ENCODE peak calls at places on chromosomes 16 and 17, in seven cellular contexts. One of them, this sample, is unnamed.

GRCh38 chr16:17467923-17468540 is 2.7 kb downstream of the XYLT1 start:
- DNase-seq in heart left ventricle: peak; percentile 65
- DNase-seq in spleen: peak; percentile 81
- DNase-seq in endothelial cell of umbilical vein: no peak
- DNase-seq in adrenal gland: peak; percentile 67
- DNase-seq in A549: peak; percentile 29
- DNase-seq in transverse colon: peak; percentile 80
- DNase-seq in this sample: peak; percentile 76

GRCh38 chr17:27631409-27631755 is 394 bp downstream of the LGALS9 start:
- DNase-seq in heart left ventricle: no peak
- DNase-seq in spleen: no peak
- DNase-seq in endothelial cell of umbilical vein: no peak
- DNase-seq in adrenal gland: peak; percentile 28
- DNase-seq in A549: no peak
- DNase-seq in transverse colon: no peak
- DNase-seq in this sample: peak; percentile 20

GRCh38 chr17:79809530-79810137 is 12.8 kb upstream of the CBX8 start:
- DNase-seq in heart left ventricle: no peak
- DNase-seq in spleen: no peak
- DNase-seq in endothelial cell of umbilical vein: no peak
- DNase-seq in adrenal gland: no peak
- DNase-seq in A549: no peak
- DNase-seq in transverse colon: peak; percentile 53
- DNase-seq in this sample: no peak

GRCh38 chr16:50309527-50310307 is 43.4 kb downstream of the ADCY7 start:
- DNase-seq in heart left ventricle: no peak
- DNase-seq in spleen: peak; percentile 62
- DNase-seq in endothelial cell of umbilical vein: no peak
- DNase-seq in adrenal gland: no peak
- DNase-seq in A549: no peak
- DNase-seq in transverse colon: no peak
- DNase-seq in this sample: peak; percentile 66

GRCh38 chr16:66035096-66035495 is 331.4 kb upstream of the CDH5 start:
- DNase-seq in heart left ventricle: no peak
- DNase-seq in spleen: no peak
- DNase-seq in endothelial cell of umbilical vein: no peak
- DNase-seq in adrenal gland: no peak
- DNase-seq in A549: no peak
- DNase-seq in transverse colon: no peak
- DNase-seq in this sample: no peak

GRCh38 chr16:88515405-88515804 is 54.8 kb upstream of the ZC3H18 start:
- DNase-seq in heart left ventricle: no peak
- DNase-seq in spleen: no peak
- DNase-seq in endothelial cell of umbilical vein: no peak
- DNase-seq in adrenal gland: no peak
- DNase-seq in A549: no peak
- DNase-seq in transverse colon: no peak
- DNase-seq in this sample: no peak

GRCh38 chr17:70168044-70168978 is 1.0 kb upstream of the KCNJ2 start:
- DNase-seq in heart left ventricle: peak; percentile 78
- DNase-seq in spleen: peak; percentile 88
- DNase-seq in endothelial cell of umbilical vein: peak; percentile 96
- DNase-seq in adrenal gland: peak; percentile 54
- DNase-seq in A549: peak; percentile 80
- DNase-seq in transverse colon: peak; percentile 80
- DNase-seq in this sample: peak; percentile 20

GRCh38 chr16:29664133-29664912 is 1.3 kb downstream of the SPN start:
- DNase-seq in heart left ventricle: no peak
- DNase-seq in spleen: peak; percentile 89
- DNase-seq in endothelial cell of umbilical vein: no peak
- DNase-seq in adrenal gland: no peak
- DNase-seq in A549: no peak
- DNase-seq in transverse colon: peak; percentile 32
- DNase-seq in this sample: peak; percentile 90

GRCh38 chr17:31390426-31390747 is 1.1 kb upstream of the RAB11FIP4 start:
- DNase-seq in heart left ventricle: no peak
- DNase-seq in spleen: no peak
- DNase-seq in endothelial cell of umbilical vein: no peak
- DNase-seq in adrenal gland: no peak
- DNase-seq in A549: no peak
- DNase-seq in transverse colon: no peak
- DNase-seq in this sample: no peak

GRCh38 chr17:44787271-44787940 is 28.6 kb downstream of the ADAM11 start:
- DNase-seq in heart left ventricle: no peak
- DNase-seq in spleen: peak; percentile 64
- DNase-seq in endothelial cell of umbilical vein: no peak
- DNase-seq in adrenal gland: no peak
- DNase-seq in A549: no peak
- DNase-seq in transverse colon: no peak
- DNase-seq in this sample: no peak

GRCh38 chr17:41849251-41849990 is 11.8 kb downstream of the KLHL10 start:
- DNase-seq in heart left ventricle: no peak
- DNase-seq in spleen: no peak
- DNase-seq in endothelial cell of umbilical vein: no peak
- DNase-seq in adrenal gland: no peak
- DNase-seq in A549: no peak
- DNase-seq in transverse colon: no peak
- DNase-seq in this sample: no peak

GRCh38 chr17:41848788-41849187 is 11.2 kb downstream of the KLHL10 start:
- DNase-seq in heart left ventricle: no peak
- DNase-seq in spleen: no peak
- DNase-seq in endothelial cell of umbilical vein: no peak
- DNase-seq in adrenal gland: no peak
- DNase-seq in A549: no peak
- DNase-seq in transverse colon: no peak
- DNase-seq in this sample: no peak

DNA sequence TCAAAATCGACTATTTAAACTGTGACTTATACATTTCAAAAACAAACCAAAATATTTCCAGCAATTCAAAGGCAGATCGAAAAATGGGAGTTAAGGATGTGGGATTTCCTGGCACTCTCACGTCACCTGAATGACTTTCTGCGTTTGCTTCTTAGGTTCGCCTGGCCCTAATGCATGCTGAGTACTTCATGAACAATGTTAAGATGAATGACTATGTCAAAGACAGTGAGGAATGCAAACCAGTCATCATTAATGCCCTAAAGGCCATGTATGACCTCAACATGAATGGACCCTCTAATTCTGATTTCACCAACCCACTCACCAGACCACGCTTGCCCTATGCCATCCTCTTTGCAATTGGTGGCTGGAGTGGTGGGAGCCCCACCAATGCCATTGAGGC is 7.3 kb downstream of the KLHL10 start:
- DNase-seq in heart left ventricle: no peak
- DNase-seq in spleen: no peak
- DNase-seq in endothelial cell of umbilical vein: no peak
- DNase-seq in adrenal gland: no peak
- DNase-seq in A549: no peak
- DNase-seq in transverse colon: no peak
- DNase-seq in this sample: no peak
- H3K4me3 ChIP-seq in heart left ventricle: no peak overlapping the region
- H3K4me3 ChIP-seq in spleen: no peak overlapping the region
- H3K4me3 ChIP-seq in endothelial cell of umbilical vein: no peak overlapping the region
- H3K4me3 ChIP-seq in adrenal gland: no peak overlapping the region
- H3K4me3 ChIP-seq in A549: no peak overlapping the region
- H3K4me3 ChIP-seq in transverse colon: no peak overlapping the region
- H3K4me3 ChIP-seq in this sample: no peak overlapping the region

GRCh38 chr16:75308011-75308410 is 56.6 kb upstream of the BCAR1 start:
- DNase-seq in heart left ventricle: no peak
- DNase-seq in spleen: no peak
- DNase-seq in endothelial cell of umbilical vein: no peak
- DNase-seq in adrenal gland: no peak
- DNase-seq in A549: no peak
- DNase-seq in transverse colon: no peak
- DNase-seq in this sample: no peak
- TF ChIP-seq POLR2A in heart left ventricle: no peak
- TF ChIP-seq POLR2A in spleen: no peak
- TF ChIP-seq POLR2A in endothelial cell of umbilical vein: no peak
- TF ChIP-seq POLR2A in adrenal gland: no peak
- TF ChIP-seq POLR2A in A549: no peak
- TF ChIP-seq POLR2A in transverse colon: no peak
- TF ChIP-seq POLR2A in this sample: no peak

GRCh38 chr17:42761638-42762037 is 611 bp downstream of the RAMP2 start:
- DNase-seq in heart left ventricle: no peak
- DNase-seq in spleen: no peak
- DNase-seq in endothelial cell of umbilical vein: no peak
- DNase-seq in adrenal gland: no peak
- DNase-seq in A549: no peak
- DNase-seq in transverse colon: no peak
- DNase-seq in this sample: no peak
- H3K4me3 ChIP-seq in heart left ventricle: peak overlapping the region; percentile 81
- H3K4me3 ChIP-seq in spleen: peak overlapping the region; percentile 43
- H3K4me3 ChIP-seq in endothelial cell of umbilical vein: no peak overlapping the region
- H3K4me3 ChIP-seq in adrenal gland: no peak overlapping the region
- H3K4me3 ChIP-seq in A549: peak overlapping the region; percentile 56
- H3K4me3 ChIP-seq in transverse colon: peak overlapping the region; percentile 62
- H3K4me3 ChIP-seq in this sample: no peak overlapping the region

DNA sequence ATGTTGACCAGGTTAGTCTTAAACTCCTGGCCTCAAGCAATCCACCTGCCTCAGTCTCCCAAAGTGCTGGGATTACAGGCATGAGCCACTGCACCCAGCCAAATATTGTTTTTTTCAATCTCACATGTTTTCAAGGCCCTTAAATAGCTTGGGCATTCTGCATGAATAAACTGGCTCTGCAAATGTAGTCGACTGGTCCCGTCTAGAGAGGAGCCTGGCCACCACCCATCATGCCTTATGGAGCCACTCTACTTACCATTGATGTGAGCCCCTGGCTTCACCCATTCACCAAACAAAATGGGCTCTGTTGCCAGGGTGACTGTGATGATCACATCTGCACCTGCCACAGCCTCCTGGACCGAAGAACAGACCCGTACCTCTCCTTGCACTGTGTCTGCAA is 10.8 kb downstream of the CRYM start:
- DNase-seq in heart left ventricle: no peak
- DNase-seq in spleen: no peak
- DNase-seq in endothelial cell of umbilical vein: no peak
- DNase-seq in adrenal gland: no peak
- DNase-seq in A549: no peak
- DNase-seq in transverse colon: no peak
- DNase-seq in this sample: no peak
- TF ChIP-seq POLR2A in heart left ventricle: no peak
- TF ChIP-seq POLR2A in spleen: no peak
- TF ChIP-seq POLR2A in endothelial cell of umbilical vein: no peak
- TF ChIP-seq POLR2A in adrenal gland: no peak
- TF ChIP-seq POLR2A in A549: no peak
- TF ChIP-seq POLR2A in transverse colon: no peak
- TF ChIP-seq POLR2A in this sample: no peak

DNA sequence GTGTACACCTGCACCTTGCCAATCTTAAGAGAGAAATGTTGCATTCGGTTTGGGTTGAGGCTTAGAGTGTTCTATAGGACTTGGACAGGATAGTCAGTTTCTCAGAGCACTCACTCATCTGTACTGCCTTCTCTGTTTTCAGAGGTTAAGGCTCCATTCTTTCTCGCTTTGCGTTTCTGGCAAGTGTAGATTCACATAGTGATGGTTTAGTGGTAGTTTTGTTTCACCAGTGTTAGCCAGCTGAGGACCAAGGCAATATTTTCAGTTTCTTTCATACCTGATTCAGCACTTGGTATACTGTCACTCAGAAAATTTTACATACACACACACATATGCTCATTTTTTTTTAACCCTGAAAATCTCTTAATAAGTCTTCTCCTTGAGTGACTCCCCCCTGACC is 1.3 kb downstream of the ATXN1L start:
- DNase-seq in heart left ventricle: no peak
- DNase-seq in spleen: no peak
- DNase-seq in endothelial cell of umbilical vein: no peak
- DNase-seq in adrenal gland: no peak
- DNase-seq in A549: no peak
- DNase-seq in transverse colon: no peak
- DNase-seq in this sample: no peak
- H3K4me3 ChIP-seq in heart left ventricle: peak overlapping the region; percentile 96
- H3K4me3 ChIP-seq in spleen: peak overlapping the region; percentile 99
- H3K4me3 ChIP-seq in endothelial cell of umbilical vein: no peak overlapping the region
- H3K4me3 ChIP-seq in adrenal gland: no peak overlapping the region
- H3K4me3 ChIP-seq in A549: peak overlapping the region; percentile 99
- H3K4me3 ChIP-seq in transverse colon: peak overlapping the region; percentile 89
- H3K4me3 ChIP-seq in this sample: peak overlapping the region; percentile 96

GRCh38 chr17:77365584-77366186 is 224.9 kb downstream of the SEC14L1 start:
- DNase-seq in heart left ventricle: peak; percentile 67
- DNase-seq in spleen: peak; percentile 67
- DNase-seq in endothelial cell of umbilical vein: peak; percentile 33
- DNase-seq in adrenal gland: peak; percentile 87
- DNase-seq in A549: peak; percentile 76
- DNase-seq in transverse colon: peak; percentile 69
- DNase-seq in this sample: peak; percentile 86
- TF ChIP-seq POLR2A in heart left ventricle: no peak
- TF ChIP-seq POLR2A in spleen: no peak
- TF ChIP-seq POLR2A in endothelial cell of umbilical vein: no peak
- TF ChIP-seq POLR2A in adrenal gland: peak; percentile 34
- TF ChIP-seq POLR2A in A549: no peak
- TF ChIP-seq POLR2A in transverse colon: no peak
- TF ChIP-seq POLR2A in this sample: no peak

DNA sequence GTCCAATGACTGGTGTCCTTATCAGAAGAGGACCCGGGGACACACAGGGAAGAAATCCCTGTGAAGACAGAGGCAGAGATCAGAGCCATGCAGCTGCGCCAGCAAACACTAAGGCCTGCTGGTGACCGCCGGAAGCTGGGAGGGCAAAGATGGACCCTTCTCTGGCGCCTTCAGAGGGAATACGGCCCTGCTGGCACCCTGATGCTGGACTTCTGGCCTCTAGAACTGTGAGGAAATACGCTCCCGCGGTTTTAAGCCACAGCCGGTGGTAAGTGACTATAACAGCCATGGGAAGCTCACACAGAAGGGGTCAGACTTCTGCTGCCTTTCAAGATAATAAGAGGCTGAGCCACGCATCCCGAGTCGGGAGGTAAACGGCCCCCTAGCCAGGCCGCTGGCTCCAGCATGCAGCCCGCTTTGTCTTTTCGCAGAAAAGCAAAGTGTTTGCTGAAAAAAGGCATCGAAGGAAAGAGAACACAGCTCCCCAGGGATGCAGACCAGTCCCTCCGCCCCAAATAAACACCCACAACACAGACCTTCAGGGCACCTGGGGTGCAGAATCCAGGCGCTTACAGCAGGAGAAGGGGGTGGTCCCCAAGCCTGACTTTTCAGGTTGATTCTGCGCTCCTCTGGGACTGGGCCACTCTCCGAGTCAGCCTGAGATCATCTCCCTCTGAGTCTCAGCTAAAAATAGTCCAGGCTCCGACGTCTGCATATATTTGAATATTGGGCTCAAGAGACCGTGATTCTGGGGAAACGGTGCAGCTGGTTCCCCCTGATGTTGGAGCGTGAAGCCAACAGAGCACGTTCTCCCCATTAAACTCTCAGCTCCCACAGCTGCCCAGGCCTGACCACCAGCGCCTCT is 89.6 kb downstream of the MGAT5B start:
- DNase-seq in heart left ventricle: no peak
- DNase-seq in spleen: peak; percentile 51
- DNase-seq in endothelial cell of umbilical vein: no peak
- DNase-seq in adrenal gland: no peak
- DNase-seq in A549: no peak
- DNase-seq in transverse colon: no peak
- DNase-seq in this sample: peak; percentile 25
- H3K4me3 ChIP-seq in heart left ventricle: no peak overlapping the region
- H3K4me3 ChIP-seq in spleen: no peak overlapping the region
- H3K4me3 ChIP-seq in endothelial cell of umbilical vein: no peak overlapping the region
- H3K4me3 ChIP-seq in adrenal gland: no peak overlapping the region
- H3K4me3 ChIP-seq in A549: no peak overlapping the region
- H3K4me3 ChIP-seq in transverse colon: no peak overlapping the region
- H3K4me3 ChIP-seq in this sample: no peak overlapping the region